ENCODE peak calls at places on chromosome 14, in ten cellular contexts. One of them, this sample, is unnamed.

GRCh38 chr14:100664841-100665425 is 61.8 kb upstream of the DLK1 start:
- DNase-seq in neural progenitor cell: no peak
- DNase-seq in ELR: no peak
- DNase-seq in transverse colon: no peak
- DNase-seq in activated CD4-positive, alpha-beta T cell treated with anti-CD3 and anti-CD28 coated beads, Interleukin-2, amount 10 ng/mL, durations not matched to agents 7 days and 5 days: no peak
- DNase-seq in thoracic aorta: no peak
- DNase-seq in WERI-Rb-1: no peak
- DNase-seq in activated T-helper 9 cell treated with anti-CD3 and anti-CD28 coated beads, Interleukin-2, amount 50 U/mL, for 16 hours: no peak
- DNase-seq in M059J: no peak
- DNase-seq in activated CD8-positive, alpha-beta T cell treated with anti-CD3 and anti-CD28 coated beads for 36 hours: no peak
- DNase-seq in this sample: no peak

GRCh38 chr14:104373055-104373854 is 206.3 kb upstream of the C14orf180 start:
- DNase-seq in thoracic aorta: no peak
- DNase-seq in ELR: no peak
- DNase-seq in WERI-Rb-1: no peak
- DNase-seq in transverse colon: no peak
- DNase-seq in neural progenitor cell: no peak
- DNase-seq in activated CD4-positive, alpha-beta T cell treated with anti-CD3 and anti-CD28 coated beads, Interleukin-2, amount 10 ng/mL, durations not matched to agents 7 days and 5 days: no peak
- DNase-seq in activated T-helper 9 cell treated with anti-CD3 and anti-CD28 coated beads, Interleukin-2, amount 50 U/mL, for 16 hours: no peak
- DNase-seq in activated CD8-positive, alpha-beta T cell treated with anti-CD3 and anti-CD28 coated beads for 36 hours: no peak
- DNase-seq in M059J: no peak
- DNase-seq in this sample: no peak

GRCh38 chr14:105470163-105470811 is 4.3 kb upstream of the CRIP2 start:
- DNase-seq in activated T-helper 9 cell treated with anti-CD3 and anti-CD28 coated beads, Interleukin-2, amount 50 U/mL, for 16 hours: no peak
- DNase-seq in activated CD8-positive, alpha-beta T cell treated with anti-CD3 and anti-CD28 coated beads for 36 hours: no peak
- DNase-seq in WERI-Rb-1: no peak
- DNase-seq in M059J: no peak
- DNase-seq in activated CD4-positive, alpha-beta T cell treated with anti-CD3 and anti-CD28 coated beads, Interleukin-2, amount 10 ng/mL, durations not matched to agents 7 days and 5 days: no peak
- DNase-seq in ELR: no peak
- DNase-seq in neural progenitor cell: no peak
- DNase-seq in transverse colon: no peak
- DNase-seq in thoracic aorta: no peak
- DNase-seq in this sample: no peak

GRCh38 chr14:104585966-104586702 is 6.6 kb downstream of the C14orf180 start:
- DNase-seq in WERI-Rb-1: no peak
- DNase-seq in activated CD8-positive, alpha-beta T cell treated with anti-CD3 and anti-CD28 coated beads for 36 hours: no peak
- DNase-seq in M059J: no peak
- DNase-seq in activated CD4-positive, alpha-beta T cell treated with anti-CD3 and anti-CD28 coated beads, Interleukin-2, amount 10 ng/mL, durations not matched to agents 7 days and 5 days: no peak
- DNase-seq in thoracic aorta: peak
- DNase-seq in ELR: no peak
- DNase-seq in transverse colon: no peak
- DNase-seq in activated T-helper 9 cell treated with anti-CD3 and anti-CD28 coated beads, Interleukin-2, amount 50 U/mL, for 16 hours: no peak
- DNase-seq in neural progenitor cell: no peak
- DNase-seq in this sample: no peak

GRCh38 chr14:33165144-33165925 is 226.7 kb downstream of the NPAS3 start:
- DNase-seq in thoracic aorta: no peak
- DNase-seq in activated CD4-positive, alpha-beta T cell treated with anti-CD3 and anti-CD28 coated beads, Interleukin-2, amount 10 ng/mL, durations not matched to agents 7 days and 5 days: no peak
- DNase-seq in WERI-Rb-1: no peak
- DNase-seq in transverse colon: no peak
- DNase-seq in activated CD8-positive, alpha-beta T cell treated with anti-CD3 and anti-CD28 coated beads for 36 hours: no peak
- DNase-seq in activated T-helper 9 cell treated with anti-CD3 and anti-CD28 coated beads, Interleukin-2, amount 50 U/mL, for 16 hours: no peak
- DNase-seq in ELR: peak
- DNase-seq in M059J: peak
- DNase-seq in neural progenitor cell: peak
- DNase-seq in this sample: no peak

GRCh38 chr14:75053396-75054289 is 2.4 kb upstream of the MLH3 start:
- DNase-seq in transverse colon: no peak
- DNase-seq in M059J: peak
- DNase-seq in activated CD8-positive, alpha-beta T cell treated with anti-CD3 and anti-CD28 coated beads for 36 hours: no peak
- DNase-seq in neural progenitor cell: no peak
- DNase-seq in thoracic aorta: no peak
- DNase-seq in activated T-helper 9 cell treated with anti-CD3 and anti-CD28 coated beads, Interleukin-2, amount 50 U/mL, for 16 hours: no peak
- DNase-seq in WERI-Rb-1: no peak
- DNase-seq in activated CD4-positive, alpha-beta T cell treated with anti-CD3 and anti-CD28 coated beads, Interleukin-2, amount 10 ng/mL, durations not matched to agents 7 days and 5 days: no peak
- DNase-seq in ELR: peak
- DNase-seq in this sample: no peak

GRCh38 chr14:24513009-24513408 is 4.9 kb upstream of the CMA1 start:
- DNase-seq in transverse colon: no peak
- DNase-seq in WERI-Rb-1: no peak
- DNase-seq in neural progenitor cell: peak
- DNase-seq in thoracic aorta: no peak
- DNase-seq in activated T-helper 9 cell treated with anti-CD3 and anti-CD28 coated beads, Interleukin-2, amount 50 U/mL, for 16 hours: no peak
- DNase-seq in ELR: peak
- DNase-seq in M059J: no peak
- DNase-seq in activated CD8-positive, alpha-beta T cell treated with anti-CD3 and anti-CD28 coated beads for 36 hours: peak
- DNase-seq in activated CD4-positive, alpha-beta T cell treated with anti-CD3 and anti-CD28 coated beads, Interleukin-2, amount 10 ng/mL, durations not matched to agents 7 days and 5 days: no peak
- DNase-seq in this sample: no peak

GRCh38 chr14:95440951-95441350 is 75.5 kb downstream of the SYNE3 start:
- DNase-seq in neural progenitor cell: no peak
- DNase-seq in transverse colon: no peak
- DNase-seq in activated CD8-positive, alpha-beta T cell treated with anti-CD3 and anti-CD28 coated beads for 36 hours: no peak
- DNase-seq in ELR: peak
- DNase-seq in activated CD4-positive, alpha-beta T cell treated with anti-CD3 and anti-CD28 coated beads, Interleukin-2, amount 10 ng/mL, durations not matched to agents 7 days and 5 days: no peak
- DNase-seq in M059J: no peak
- DNase-seq in thoracic aorta: no peak
- DNase-seq in WERI-Rb-1: no peak
- DNase-seq in activated T-helper 9 cell treated with anti-CD3 and anti-CD28 coated beads, Interleukin-2, amount 50 U/mL, for 16 hours: no peak
- DNase-seq in this sample: no peak

GRCh38 chr14:62674833-62675232 is 370.4 kb downstream of the KCNH5 start:
- DNase-seq in neural progenitor cell: peak
- DNase-seq in thoracic aorta: no peak
- DNase-seq in activated CD4-positive, alpha-beta T cell treated with anti-CD3 and anti-CD28 coated beads, Interleukin-2, amount 10 ng/mL, durations not matched to agents 7 days and 5 days: no peak
- DNase-seq in activated CD8-positive, alpha-beta T cell treated with anti-CD3 and anti-CD28 coated beads for 36 hours: no peak
- DNase-seq in activated T-helper 9 cell treated with anti-CD3 and anti-CD28 coated beads, Interleukin-2, amount 50 U/mL, for 16 hours: no peak
- DNase-seq in ELR: no peak
- DNase-seq in WERI-Rb-1: no peak
- DNase-seq in M059J: no peak
- DNase-seq in transverse colon: no peak
- DNase-seq in this sample: no peak

GRCh38 chr14:88013750-88014349 is 8.9 kb downstream of the GPR65 start:
- DNase-seq in activated CD8-positive, alpha-beta T cell treated with anti-CD3 and anti-CD28 coated beads for 36 hours: peak
- DNase-seq in neural progenitor cell: peak
- DNase-seq in ELR: peak
- DNase-seq in activated CD4-positive, alpha-beta T cell treated with anti-CD3 and anti-CD28 coated beads, Interleukin-2, amount 10 ng/mL, durations not matched to agents 7 days and 5 days: peak
- DNase-seq in transverse colon: peak
- DNase-seq in WERI-Rb-1: peak
- DNase-seq in thoracic aorta: no peak
- DNase-seq in M059J: peak
- DNase-seq in activated T-helper 9 cell treated with anti-CD3 and anti-CD28 coated beads, Interleukin-2, amount 50 U/mL, for 16 hours: no peak
- DNase-seq in this sample: no peak

GRCh38 chr14:54299393-54300363 is 97.1 kb upstream of the CDKN3 start:
- DNase-seq in neural progenitor cell: no peak
- DNase-seq in M059J: no peak
- DNase-seq in activated CD8-positive, alpha-beta T cell treated with anti-CD3 and anti-CD28 coated beads for 36 hours: no peak
- DNase-seq in activated CD4-positive, alpha-beta T cell treated with anti-CD3 and anti-CD28 coated beads, Interleukin-2, amount 10 ng/mL, durations not matched to agents 7 days and 5 days: no peak
- DNase-seq in thoracic aorta: no peak
- DNase-seq in activated T-helper 9 cell treated with anti-CD3 and anti-CD28 coated beads, Interleukin-2, amount 50 U/mL, for 16 hours: no peak
- DNase-seq in transverse colon: no peak
- DNase-seq in ELR: no peak
- DNase-seq in WERI-Rb-1: no peak
- DNase-seq in this sample: no peak

GRCh38 chr14:49194067-49194466 is 392.1 kb downstream of the RPS29 start:
- DNase-seq in activated T-helper 9 cell treated with anti-CD3 and anti-CD28 coated beads, Interleukin-2, amount 50 U/mL, for 16 hours: no peak
- DNase-seq in activated CD4-positive, alpha-beta T cell treated with anti-CD3 and anti-CD28 coated beads, Interleukin-2, amount 10 ng/mL, durations not matched to agents 7 days and 5 days: no peak
- DNase-seq in neural progenitor cell: no peak
- DNase-seq in thoracic aorta: no peak
- DNase-seq in transverse colon: no peak
- DNase-seq in ELR: no peak
- DNase-seq in WERI-Rb-1: no peak
- DNase-seq in M059J: no peak
- DNase-seq in activated CD8-positive, alpha-beta T cell treated with anti-CD3 and anti-CD28 coated beads for 36 hours: no peak
- DNase-seq in this sample: no peak

GRCh38 chr14:68675233-68675577 is 117.7 kb downstream of the ZFP36L1 start:
- DNase-seq in activated CD4-positive, alpha-beta T cell treated with anti-CD3 and anti-CD28 coated beads, Interleukin-2, amount 10 ng/mL, durations not matched to agents 7 days and 5 days: no peak
- DNase-seq in activated CD8-positive, alpha-beta T cell treated with anti-CD3 and anti-CD28 coated beads for 36 hours: no peak
- DNase-seq in thoracic aorta: no peak
- DNase-seq in transverse colon: no peak
- DNase-seq in ELR: peak
- DNase-seq in WERI-Rb-1: no peak
- DNase-seq in activated T-helper 9 cell treated with anti-CD3 and anti-CD28 coated beads, Interleukin-2, amount 50 U/mL, for 16 hours: no peak
- DNase-seq in M059J: peak
- DNase-seq in neural progenitor cell: no peak
- DNase-seq in this sample: no peak